ENCODE peak calls at places on chromosomes 1 and 21, in nine cellular contexts. N is cardiac muscle cell; H is spleen; Q is upper lobe of left lung; U is neural progenitor cell; S is heart right ventricle; B is WERI-Rb-1; M is fibroblast of mammary gland; C is CD8-positive, alpha-beta T cell. L is an unnamed sample.
A peak's percentile ranks its signal among the peaks of the same experiment; 100 is the strongest.

GRCh38 chr1:25462732-25463131 is 32.0 kb downstream of the MACO1 start:
- DNase-seq in N (no peak), U (no peak), M (no peak), C (no peak), S (no peak), Q (no peak), B (no peak), H (no peak), L (no peak)

GRCh38 chr1:19000065-19000464 is 43.6 kb upstream of the IFFO2 start:
- DNase-seq in U (no peak), C (no peak), Q (no peak), M (no peak), N (no peak), S (no peak), H (no peak), B (no peak), L (no peak)

GRCh38 chr1:151346082-151346768 is 827 bp downstream of the RFX5 start:
- DNase-seq in M (no peak), C (no peak), H (no peak), N (no peak), B (no peak), S (no peak), U (no peak), Q (no peak), L (no peak)

GRCh38 chr1:62230724-62231123 is 36.1 kb downstream of the L1TD1 start:
- DNase-seq in U (no peak), S (no peak), C (no peak), H (no peak), N (no peak), Q (no peak), B (no peak), M (peak; percentile 57), L (no peak)

GRCh38 chr21:25790122-25790951 is 55.6 kb downstream of the GABPA start:
- DNase-seq in H (no peak), Q (no peak), B (no peak), U (peak; percentile 34), S (no peak), C (no peak), N (peak; percentile 17), M (peak; percentile 38), L (peak; percentile 11)

GRCh38 chr1:194013561-194013960 is 827.1 kb upstream of the B3GALT2 start:
- DNase-seq in N (no peak), S (no peak), B (no peak), U (no peak), C (no peak), H (no peak), Q (no peak), M (no peak), L (no peak)

GRCh38 chr1:207040181-207040533 is 7.6 kb upstream of the C1orf116 start:
- DNase-seq in U (no peak), H (no peak), M (no peak), S (no peak), C (no peak), Q (no peak), N (no peak), B (no peak), L (no peak)

GRCh38 chr1:229950908-229951307 is 116.1 kb upstream of the GALNT2 start:
- DNase-seq in S (no peak), H (no peak), Q (no peak), C (no peak), B (no peak), U (no peak), M (no peak), N (no peak), L (no peak)

GRCh38 chr1:81330521-81330920 is 470.2 kb upstream of the ADGRL2 start:
- DNase-seq in M (no peak), B (no peak), N (peak; percentile 36), S (no peak), H (no peak), C (no peak), Q (no peak), U (no peak), L (no peak)

GRCh38 chr21:44291078-44291935 is 5.6 kb downstream of the AIRE start:
- DNase-seq in B (no peak), C (no peak), M (no peak), S (no peak), U (no peak), Q (peak; percentile 81), N (no peak), H (peak; percentile 76), L (no peak)

GRCh38 chr1:21339402-21340229 is 49.4 kb upstream of the ECE1 start:
- DNase-seq in U (no peak), S (no peak), H (no peak), B (no peak), Q (no peak), C (no peak), M (no peak), N (no peak), L (no peak)

GRCh38 chr1:30754684-30755171 is 2.8 kb downstream of the LAPTM5 start:
- DNase-seq in H (peak; percentile 91), U (no peak), M (no peak), S (no peak), Q (no peak), N (no peak), B (no peak), C (no peak), L (no peak)

GRCh38 chr1:78833491-78833890 is 173.0 kb downstream of the ADGRL4 start:
- DNase-seq in B (no peak), Q (no peak), U (no peak), S (no peak), C (no peak), H (no peak), N (no peak), M (peak; percentile 93), L (peak; percentile 84)

GRCh38 chr1:87914396-87914795 is 585.7 kb downstream of the LMO4 start:
- DNase-seq in B (no peak), C (no peak), Q (no peak), N (no peak), M (peak; percentile 7), U (no peak), H (no peak), S (no peak), L (no peak)

DNA sequence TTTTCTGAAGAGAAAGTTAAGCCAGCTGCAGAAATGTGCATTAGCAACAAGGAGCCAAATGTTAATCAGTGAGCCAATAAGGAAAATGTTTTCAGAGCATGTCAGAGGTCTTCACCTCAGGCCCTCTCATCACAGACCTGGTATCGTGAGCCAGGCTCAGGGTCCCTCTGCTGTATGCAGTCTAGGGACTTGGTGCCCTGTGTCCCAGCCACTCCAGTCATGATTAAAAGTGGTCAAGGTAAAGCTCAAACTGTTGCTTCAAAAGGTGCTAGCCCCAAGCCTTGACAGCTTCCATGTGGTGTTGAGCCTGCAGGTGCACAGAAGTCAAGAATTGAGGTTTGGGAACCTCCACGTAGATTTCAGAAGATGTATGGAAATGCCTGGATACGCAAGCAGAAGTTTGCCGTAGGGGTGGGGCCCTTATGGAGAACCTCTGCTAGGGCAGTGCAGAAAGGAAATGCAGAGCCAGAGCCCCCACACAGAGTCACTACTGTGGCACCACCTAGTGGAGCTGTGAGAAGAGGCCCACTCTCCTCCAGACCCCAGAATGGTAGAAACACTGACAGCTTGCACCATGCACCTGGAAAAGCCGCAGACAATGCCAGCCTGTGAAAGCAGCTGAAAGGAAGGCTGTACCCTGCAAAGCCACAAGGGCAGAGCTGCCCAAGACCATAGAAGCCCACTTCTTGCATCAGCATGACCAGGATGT is 1128.7 kb downstream of the AMY1C start:
- DNase-seq in Q (no peak), C (no peak), N (peak; percentile 27), B (peak; percentile 43), U (peak; percentile 44), S (no peak), M (no peak), H (peak; percentile 43), L (no peak)
- TF ChIP-seq CTCF in Q (no peak), C (no peak), N (no peak), B (peak; percentile 51), U (peak; percentile 47), S (no peak), M (no peak), H (no peak), L (peak; percentile 25)

DNA sequence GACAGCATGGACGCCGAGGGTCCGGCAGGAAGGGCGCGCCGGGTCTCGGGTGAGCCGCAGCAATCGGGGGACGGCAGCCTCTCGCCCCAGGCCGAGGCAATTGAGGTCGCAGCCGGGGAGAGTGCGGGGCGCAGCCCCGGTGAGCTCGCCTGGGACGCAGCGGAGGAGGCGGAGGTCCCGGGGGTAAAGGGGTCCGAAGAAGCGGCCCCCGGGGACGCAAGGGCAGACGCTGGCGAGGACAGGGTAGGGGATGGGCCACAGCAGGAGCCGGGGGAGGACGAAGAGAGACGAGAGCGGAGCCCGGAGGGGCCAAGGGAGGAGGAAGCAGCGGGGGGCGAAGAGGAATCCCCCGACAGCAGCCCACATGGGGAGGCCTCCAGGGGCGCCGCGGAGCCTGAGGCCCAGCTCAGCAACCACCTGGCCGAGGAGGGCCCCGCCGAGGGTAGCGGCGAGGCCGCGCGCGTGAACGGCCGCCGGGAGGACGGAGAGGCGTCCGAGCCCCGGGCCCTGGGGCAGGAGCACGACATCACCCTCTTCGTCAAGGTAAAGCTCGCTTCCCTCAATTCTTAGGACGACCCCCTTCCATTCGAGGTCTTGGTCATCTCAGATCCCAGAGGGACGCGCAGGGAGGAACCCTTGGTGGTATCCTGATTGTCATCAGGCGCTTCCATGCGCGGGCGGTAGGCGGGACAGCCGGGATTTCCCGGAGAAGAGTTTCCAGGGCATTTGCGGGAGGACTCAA is 1.6 kb downstream of the CLIC6 start:
- DNase-seq in M (peak; percentile 10), S (no peak), H (peak; percentile 74), U (peak; percentile 57), C (no peak), Q (peak; percentile 87), N (peak; percentile 4), B (no peak), L (no peak)
- H3K4me3 ChIP-seq in M (peak overlapping the region; percentile 23), S (peak overlapping the region; percentile 33), H (peak overlapping the region; percentile 64), U (peak overlapping the region; percentile 65), C (peak overlapping the region; percentile 46), Q (peak overlapping the region; percentile 47), N (peak overlapping the region; percentile 15), B (no peak overlapping the region), L (peak overlapping the region; percentile 86)

GRCh38 chr1:59971464-59971911 is 44.9 kb upstream of the CYP2J2 start:
- DNase-seq in C (no peak), H (peak; percentile 83), Q (peak; percentile 66), S (peak; percentile 68), U (peak; percentile 82), M (peak; percentile 62), B (peak; percentile 77), N (peak; percentile 76), L (no peak)
- TF ChIP-seq CTCF in C (peak; percentile 71), H (peak; percentile 88), Q (peak; percentile 76), S (peak; percentile 90), U (peak; percentile 99), M (peak; percentile 84), B (peak; percentile 86), N (peak; percentile 94), L (peak; percentile 90)

DNA sequence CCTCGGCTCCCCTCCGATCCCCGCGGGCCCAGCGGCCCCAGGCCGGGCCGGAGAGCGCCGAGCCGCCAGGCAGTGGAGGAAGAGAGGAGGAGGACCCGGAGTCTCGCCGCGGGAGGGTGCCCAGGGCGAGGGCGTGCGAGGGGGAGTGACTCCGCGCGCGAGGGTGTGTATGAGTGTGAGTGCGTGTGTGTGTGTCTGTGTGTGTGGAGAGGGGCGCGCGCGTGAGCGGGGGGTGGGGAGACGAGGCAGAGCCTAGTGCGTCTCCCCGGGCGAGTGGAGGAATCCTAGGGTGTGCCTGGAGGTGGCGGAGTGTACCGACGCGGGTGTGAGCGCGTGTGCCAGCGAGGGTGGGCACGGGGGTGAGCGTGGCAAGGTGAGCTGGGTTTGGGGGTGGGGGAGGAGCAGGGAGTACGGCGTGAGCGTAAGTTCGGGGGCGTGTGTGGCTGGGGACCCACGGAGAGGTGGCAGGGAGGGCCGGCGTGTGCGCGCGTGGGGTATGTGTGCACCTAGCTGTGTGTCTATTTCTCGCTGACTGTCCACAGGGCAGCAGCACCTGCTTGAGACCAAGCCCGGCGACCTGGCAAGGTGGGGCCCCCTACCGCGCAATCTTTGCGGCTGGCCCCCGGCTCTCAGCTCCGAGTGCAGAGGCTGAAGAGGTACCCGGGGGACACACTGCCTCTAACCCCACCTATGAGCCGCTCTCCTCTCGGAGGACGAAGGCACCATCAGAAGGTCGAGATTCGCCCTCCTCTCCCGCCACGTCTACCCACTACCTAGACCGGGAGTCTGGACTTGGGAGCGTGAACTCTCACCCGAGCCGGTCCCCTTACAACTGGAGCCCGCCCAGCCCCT is 784 bp upstream of the KCND3 start:
- DNase-seq in C (no peak), B (peak; percentile 20), N (no peak), S (peak; percentile 42), U (peak; percentile 38), Q (no peak), M (no peak), H (no peak), L (no peak)
- H3K4me3 ChIP-seq in C (no peak overlapping the region), B (peak overlapping the region; percentile 37), N (peak overlapping the region; percentile 66), S (peak overlapping the region; percentile 45), U (peak overlapping the region; percentile 65), Q (peak overlapping the region; percentile 61), M (no peak overlapping the region), H (peak overlapping the region; percentile 73), L (peak overlapping the region; percentile 28)